ENCODE peak calls at places on chromosomes 4 and X, in eight cellular contexts. M is tibial nerve; C is stimulated activated CD4-positive, alpha-beta T cell treated with anti-CD3 and anti-CD28 coated beads, Interleukin-15, amount 100 ng/mL, for 24 hours; T is NCI-H345; O is SK-MEL-5; I is MCF 10A; U is lower leg skin; Y is foreskin keratinocyte. H is an unnamed sample.

GRCh38 chrX:141278306-141278705 is 36.0 kb upstream of the SPANXC start:
- DNase-seq in M (no peak), C (peak; percentile 1), T (peak; percentile 29), O (peak; percentile 52), I (peak; percentile 66), U (no peak), Y (no peak), H (no peak)

GRCh38 chr4:118171381-118171780 is 137.1 kb downstream of the NDST3 start:
- DNase-seq in M (no peak), C (no peak), T (no peak), O (no peak), I (no peak), U (no peak), Y (no peak), H (no peak)

GRCh38 chr4:108107729-108108382 is 60.9 kb downstream of the LEF1 start:
- DNase-seq in M (no peak), C (peak; percentile 53), T (no peak), O (no peak), I (no peak), U (no peak), Y (no peak), H (no peak)

GRCh38 chrX:30577362-30577961 is at the start of gene TASL:
- DNase-seq in M (no peak), C (peak; percentile 46), T (no peak), O (no peak), I (no peak), U (no peak), Y (no peak), H (no peak)

GRCh38 chr4:14771504-14772175 is 230.6 kb upstream of the CPEB2 start:
- DNase-seq in M (no peak), C (no peak), T (no peak), O (no peak), I (peak; percentile 58), U (no peak), Y (peak; percentile 73), H (no peak)

GRCh38 chr4:155684892-155685550 is 18.4 kb downstream of the GUCY1A1 start:
- DNase-seq in M (no peak), C (no peak), T (no peak), O (no peak), I (no peak), U (no peak), Y (no peak), H (no peak)

GRCh38 chrX:137792214-137792613 is 226.3 kb downstream of the ZIC3 start:
- DNase-seq in M (no peak), C (no peak), T (no peak), O (no peak), I (no peak), U (no peak), Y (no peak), H (no peak)

GRCh38 chrX:40266490-40267333 is 169.0 kb upstream of the BCOR start:
- DNase-seq in M (peak; percentile 26), C (peak; percentile 67), T (peak; percentile 55), O (peak; percentile 61), I (peak; percentile 44), U (peak; percentile 91), Y (no peak), H (no peak)

GRCh38 chrX:137236837-137237236 is 203.0 kb upstream of the GPR101 start:
- DNase-seq in M (no peak), C (no peak), T (no peak), O (no peak), I (no peak), U (no peak), Y (no peak), H (no peak)

GRCh38 chr4:45795165-45795564 is 328.7 kb downstream of the GABRG1 start:
- DNase-seq in M (no peak), C (no peak), T (no peak), O (no peak), I (no peak), U (no peak), Y (no peak), H (no peak)

GRCh38 chrX:16167181-16167580 is at the start of gene MAGEB17:
- DNase-seq in M (no peak), C (no peak), T (no peak), O (no peak), I (no peak), U (no peak), Y (no peak), H (no peak)

GRCh38 chrX:1075156-1075555 is 137.3 kb downstream of the CRLF2 start:
- DNase-seq in M (no peak), C (no peak), T (no peak), O (no peak), I (no peak), U (no peak), Y (no peak), H (no peak)

GRCh38 chr4:139692300-139693012 is 26.8 kb downstream of the MGST2 start:
- DNase-seq in M (no peak), C (no peak), T (no peak), O (no peak), I (no peak), U (peak; percentile 61), Y (no peak), H (no peak)

GRCh38 chr4:83993774-83994173 is 457.9 kb downstream of the GPAT3 start:
- DNase-seq in M (no peak), C (peak; percentile 1), T (no peak), O (peak; percentile 44), I (no peak), U (no peak), Y (no peak), H (no peak)

GRCh38 chr4:78207951-78208350 is 150.8 kb downstream of the FRAS1 start:
- DNase-seq in M (no peak), C (no peak), T (no peak), O (no peak), I (no peak), U (no peak), Y (no peak), H (no peak)

GRCh38 chrX:109886122-109886761 is 116.7 kb upstream of the TMEM164 start:
- DNase-seq in M (no peak), C (peak; percentile 35), T (peak; percentile 26), O (peak; percentile 63), I (peak; percentile 66), U (no peak), Y (no peak), H (no peak)

GRCh38 chr4:48653217-48654014 is 126.7 kb downstream of the FRYL start:
- DNase-seq in M (no peak), C (peak; percentile 69), T (no peak), O (no peak), I (no peak), U (no peak), Y (no peak), H (no peak)

GRCh38 chrX:150205011-150205410 is 158.1 kb upstream of the MAMLD1 start:
- DNase-seq in M (no peak), C (no peak), T (no peak), O (peak; percentile 27), I (peak; percentile 89), U (peak; percentile 59), Y (no peak), H (no peak)

GRCh38 chr4:174996079-174996478 is 77.9 kb downstream of the ADAM29 start:
- DNase-seq in M (no peak), C (no peak), T (no peak), O (no peak), I (no peak), U (no peak), Y (no peak), H (no peak)

GRCh38 chr4:2465032-2465431 is 3.9 kb upstream of the RNF4 start:
- DNase-seq in M (no peak), C (no peak), T (no peak), O (no peak), I (no peak), U (no peak), Y (no peak), H (no peak)

GRCh38 chr4:184746532-184746870 is 12.6 kb upstream of the CENPU start:
- DNase-seq in M (no peak), C (no peak), T (no peak), O (peak; percentile 31), I (peak; percentile 55), U (no peak), Y (peak; percentile 26), H (no peak)

GRCh38 chr4:75786938-75787337 is 62.6 kb downstream of the USO1 start:
- DNase-seq in M (no peak), C (no peak), T (no peak), O (no peak), I (no peak), U (no peak), Y (no peak), H (no peak)

GRCh38 chr4:25500626-25501318 is 123.7 kb downstream of the ANAPC4 start:
- DNase-seq in M (no peak), C (no peak), T (peak; percentile 87), O (no peak), I (no peak), U (no peak), Y (no peak), H (no peak)

GRCh38 chrX:141341341-141341740 is 99.0 kb upstream of the SPANXC start:
- DNase-seq in M (no peak), C (no peak), T (no peak), O (peak; percentile 6), I (peak; percentile 61), U (no peak), Y (peak; percentile 10), H (no peak)

GRCh38 chr4:185286571-185286970 is 77.2 kb downstream of the SNX25 start:
- DNase-seq in M (no peak), C (no peak), T (no peak), O (no peak), I (no peak), U (no peak), Y (no peak), H (no peak)

GRCh38 chr4:1047976-1048780 is 36.8 kb downstream of the FGFRL1 start:
- DNase-seq in M (no peak), C (no peak), T (no peak), O (no peak), I (no peak), U (no peak), Y (no peak), H (no peak)

GRCh38 chrX:63809158-63809557 is 24.1 kb upstream of the ARHGEF9 start:
- DNase-seq in M (no peak), C (no peak), T (no peak), O (no peak), I (no peak), U (no peak), Y (no peak), H (no peak)

GRCh38 chr4:83378426-83378825 is 43.8 kb upstream of the HPSE start:
- DNase-seq in M (no peak), C (peak; percentile 15), T (no peak), O (no peak), I (no peak), U (no peak), Y (no peak), H (no peak)

GRCh38 chrX:76398970-76399369 is 28.5 kb upstream of the MAGEE1 start:
- DNase-seq in M (no peak), C (no peak), T (no peak), O (no peak), I (no peak), U (no peak), Y (no peak), H (no peak)

GRCh38 chr4:121736735-121737351 is 28.1 kb downstream of the SMIM43 start:
- DNase-seq in M (no peak), C (peak; percentile 19), T (peak; percentile 9), O (peak; percentile 74), I (peak; percentile 79), U (no peak), Y (peak; percentile 17), H (no peak)

GRCh38 chr4:82362565-82362964 is 11.2 kb downstream of the HNRNPD start:
- DNase-seq in M (no peak), C (peak; percentile 29), T (no peak), O (no peak), I (no peak), U (no peak), Y (no peak), H (no peak)

GRCh38 chrX:26651755-26652154 is 435.8 kb downstream of the MAGEB5 start:
- DNase-seq in M (no peak), C (no peak), T (no peak), O (peak; percentile 43), I (peak; percentile 42), U (no peak), Y (no peak), H (no peak)

GRCh38 chr4:95165926-95166524 is 382.7 kb downstream of the UNC5C start:
- DNase-seq in M (no peak), C (peak; percentile 29), T (peak; percentile 67), O (peak; percentile 80), I (peak; percentile 74), U (no peak), Y (peak; percentile 24), H (peak; percentile 6)

GRCh38 chr4:23770011-23770410 is 119.8 kb downstream of the PPARGC1A start:
- DNase-seq in M (no peak), C (no peak), T (no peak), O (no peak), I (peak; percentile 38), U (no peak), Y (no peak), H (no peak)

H was measured in epithelial cell of prostate.